ENCODE peak calls at places on chromosomes 5 and 9, in six cellular contexts. One of them, this sample, is unnamed.

GRCh38 chr5:74237746-74238145 is 402.8 kb downstream of the ENC1 start:
- DNase-seq in A549: no peak
- DNase-seq in K562: no peak
- DNase-seq in HepG2: no peak
- DNase-seq in GM12878: no peak
- DNase-seq in endothelial cell of umbilical vein: no peak
- DNase-seq in this sample: no peak

GRCh38 chr9:35882996-35883395 is 12.8 kb upstream of the OR13J1 start:
- DNase-seq in A549: no peak
- DNase-seq in K562: no peak
- DNase-seq in HepG2: no peak
- DNase-seq in GM12878: no peak
- DNase-seq in endothelial cell of umbilical vein: no peak
- DNase-seq in this sample: no peak

GRCh38 chr9:135043345-135043744 is 44.1 kb upstream of the OLFM1 start:
- DNase-seq in A549: no peak
- DNase-seq in K562: no peak
- DNase-seq in HepG2: no peak
- DNase-seq in GM12878: no peak
- DNase-seq in endothelial cell of umbilical vein: no peak
- DNase-seq in this sample: no peak

GRCh38 chr9:71509054-71509453 is 259.3 kb downstream of the CEMIP2 start:
- DNase-seq in A549: peak
- DNase-seq in K562: no peak
- DNase-seq in HepG2: no peak
- DNase-seq in GM12878: no peak
- DNase-seq in endothelial cell of umbilical vein: no peak
- DNase-seq in this sample: no peak

GRCh38 chr9:35726876-35727438 is 5.0 kb downstream of the TLN1 start:
- DNase-seq in A549: peak
- DNase-seq in K562: no peak
- DNase-seq in HepG2: peak
- DNase-seq in GM12878: no peak
- DNase-seq in endothelial cell of umbilical vein: peak
- DNase-seq in this sample: peak

GRCh38 chr9:111037744-111038335 is 430 bp downstream of the LPAR1 start:
- DNase-seq in A549: peak
- DNase-seq in K562: no peak
- DNase-seq in HepG2: peak
- DNase-seq in GM12878: no peak
- DNase-seq in endothelial cell of umbilical vein: no peak
- DNase-seq in this sample: no peak

GRCh38 chr5:5437227-5438172 is 15.0 kb downstream of the ICE1 start:
- DNase-seq in A549: no peak
- DNase-seq in K562: no peak
- DNase-seq in HepG2: no peak
- DNase-seq in GM12878: no peak
- DNase-seq in endothelial cell of umbilical vein: no peak
- DNase-seq in this sample: no peak

GRCh38 chr5:131406076-131406475 is 142.2 kb downstream of the CDC42SE2 start:
- DNase-seq in A549: no peak
- DNase-seq in K562: no peak
- DNase-seq in HepG2: no peak
- DNase-seq in GM12878: no peak
- DNase-seq in endothelial cell of umbilical vein: no peak
- DNase-seq in this sample: no peak

GRCh38 chr5:10745133-10745532 is 15.9 kb downstream of the DAP start:
- DNase-seq in A549: no peak
- DNase-seq in K562: no peak
- DNase-seq in HepG2: no peak
- DNase-seq in GM12878: no peak
- DNase-seq in endothelial cell of umbilical vein: no peak
- DNase-seq in this sample: no peak

GRCh38 chr9:129539446-129539845 is 81.5 kb downstream of the C9orf50 start:
- DNase-seq in A549: no peak
- DNase-seq in K562: no peak
- DNase-seq in HepG2: no peak
- DNase-seq in GM12878: no peak
- DNase-seq in endothelial cell of umbilical vein: no peak
- DNase-seq in this sample: no peak

GRCh38 chr5:145920542-145921210 is 15.7 kb upstream of the SH3RF2 start:
- DNase-seq in A549: no peak
- DNase-seq in K562: no peak
- DNase-seq in HepG2: no peak
- DNase-seq in GM12878: no peak
- DNase-seq in endothelial cell of umbilical vein: no peak
- DNase-seq in this sample: no peak

GRCh38 chr9:119907056-119907455 is 537.8 kb upstream of the BRINP1 start:
- DNase-seq in A549: no peak
- DNase-seq in K562: no peak
- DNase-seq in HepG2: no peak
- DNase-seq in GM12878: no peak
- DNase-seq in endothelial cell of umbilical vein: no peak
- DNase-seq in this sample: no peak

GRCh38 chr9:124771867-124772621 is 933 bp upstream of the NR6A1 start:
- DNase-seq in A549: peak
- DNase-seq in K562: peak
- DNase-seq in HepG2: peak
- DNase-seq in GM12878: no peak
- DNase-seq in endothelial cell of umbilical vein: peak
- DNase-seq in this sample: peak

GRCh38 chr5:72556351-72557146 is 49.3 kb upstream of the ZNF366 start:
- DNase-seq in A549: peak
- DNase-seq in K562: no peak
- DNase-seq in HepG2: peak
- DNase-seq in GM12878: peak
- DNase-seq in endothelial cell of umbilical vein: peak
- DNase-seq in this sample: no peak

GRCh38 chr5:72559866-72560766 is 52.9 kb upstream of the ZNF366 start:
- DNase-seq in A549: no peak
- DNase-seq in K562: no peak
- DNase-seq in HepG2: no peak
- DNase-seq in GM12878: no peak
- DNase-seq in endothelial cell of umbilical vein: peak
- DNase-seq in this sample: peak

GRCh38 chr5:72557576-72558336 is 50.5 kb upstream of the ZNF366 start:
- DNase-seq in A549: no peak
- DNase-seq in K562: no peak
- DNase-seq in HepG2: no peak
- DNase-seq in GM12878: no peak
- DNase-seq in endothelial cell of umbilical vein: peak
- DNase-seq in this sample: no peak

GRCh38 chr5:72557147-72557501 is 49.9 kb upstream of the ZNF366 start:
- DNase-seq in A549: no peak
- DNase-seq in K562: no peak
- DNase-seq in HepG2: no peak
- DNase-seq in GM12878: no peak
- DNase-seq in endothelial cell of umbilical vein: no peak
- DNase-seq in this sample: no peak

DNA sequence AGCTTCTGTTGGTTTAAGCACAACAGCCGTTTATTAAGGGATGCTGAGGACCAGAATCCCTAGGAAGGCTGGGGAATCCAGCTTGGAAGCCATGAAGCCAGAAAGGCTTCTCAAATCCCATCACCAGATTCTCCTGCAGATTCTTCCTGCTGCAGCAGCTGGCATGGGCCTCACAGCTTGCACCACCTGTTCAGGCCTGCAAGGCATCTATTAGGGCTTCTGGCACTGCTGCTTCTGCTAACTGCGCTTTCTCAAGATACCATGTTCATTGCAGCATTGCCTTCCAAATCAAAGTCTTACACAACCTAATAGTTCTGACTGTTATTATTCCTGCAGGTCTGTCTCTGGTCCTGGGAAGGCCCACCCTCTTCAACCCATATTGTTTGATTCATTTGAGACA is 51.2 kb upstream of the ZNF366 start:
- DNase-seq in A549: peak
- DNase-seq in K562: no peak
- DNase-seq in HepG2: no peak
- DNase-seq in GM12878: no peak
- DNase-seq in endothelial cell of umbilical vein: no peak
- DNase-seq in this sample: no peak
- TF ChIP-seq MYC in A549: no peak
- TF ChIP-seq MYC in K562: no peak
- TF ChIP-seq MYC in HepG2: no peak
- TF ChIP-seq MYC in GM12878: no peak
- TF ChIP-seq MYC in endothelial cell of umbilical vein: no peak
- TF ChIP-seq MYC in this sample: no peak

DNA sequence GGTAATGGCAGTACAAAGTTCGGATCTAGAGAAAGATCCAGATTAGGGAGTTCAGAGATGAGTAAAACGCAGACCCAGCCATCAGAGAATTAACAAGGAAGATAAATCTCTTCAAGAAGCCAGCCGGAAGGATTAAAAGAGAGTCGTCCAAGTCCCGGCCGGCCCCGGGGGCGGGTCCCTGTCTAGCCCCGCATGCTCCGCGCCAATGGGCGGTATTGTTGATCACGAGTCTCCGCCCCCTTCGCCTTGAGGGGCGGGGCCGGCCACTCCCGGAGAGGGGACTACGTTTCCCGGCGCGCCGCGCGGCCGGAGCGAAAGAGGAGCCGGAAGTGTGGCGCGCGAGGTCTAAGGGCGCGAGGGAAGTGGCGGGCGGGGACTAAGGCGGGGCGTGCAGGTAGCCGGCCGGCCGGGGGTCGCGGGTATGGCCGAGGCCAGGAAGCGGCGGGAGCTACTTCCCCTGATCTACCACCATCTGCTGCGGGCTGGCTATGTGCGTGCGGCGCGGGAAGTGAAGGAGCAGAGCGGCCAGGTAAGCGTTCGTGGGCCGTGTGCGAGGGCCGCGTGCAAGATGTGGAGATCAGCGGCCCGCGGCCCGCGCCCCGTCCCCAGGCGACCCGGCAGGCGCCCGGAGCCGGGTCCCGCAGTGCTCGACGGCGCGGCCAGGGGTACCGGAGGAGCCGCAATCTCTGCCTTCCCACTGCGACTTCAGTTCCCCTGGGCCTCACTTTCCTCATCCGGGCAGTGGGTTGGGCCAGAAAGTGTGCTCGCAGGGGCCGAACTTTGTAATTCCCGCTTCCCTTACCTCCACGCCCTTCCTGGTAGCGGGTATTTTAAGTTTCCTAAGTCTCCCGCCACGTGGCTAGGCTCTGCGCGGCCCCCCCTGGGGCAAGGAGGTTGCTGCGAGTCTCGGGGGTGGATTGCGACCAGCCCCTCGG is at the start of gene TCOF1:
- DNase-seq in A549: peak
- DNase-seq in K562: peak
- DNase-seq in HepG2: peak
- DNase-seq in GM12878: peak
- DNase-seq in endothelial cell of umbilical vein: peak
- DNase-seq in this sample: peak
- TF ChIP-seq POLR2A in A549: peak
- TF ChIP-seq POLR2A in K562: peak
- TF ChIP-seq POLR2A in HepG2: no peak
- TF ChIP-seq POLR2A in GM12878: peak
- TF ChIP-seq POLR2A in endothelial cell of umbilical vein: peak
- TF ChIP-seq POLR2A in this sample: peak

GRCh38 chr9:136244116-136244775 is 1.4 kb downstream of the QSOX2 start:
- DNase-seq in A549: no peak
- DNase-seq in K562: no peak
- DNase-seq in HepG2: peak
- DNase-seq in GM12878: peak
- DNase-seq in endothelial cell of umbilical vein: no peak
- DNase-seq in this sample: peak

GRCh38 chr9:136241540-136241939 is 4.1 kb downstream of the QSOX2 start:
- DNase-seq in A549: no peak
- DNase-seq in K562: peak
- DNase-seq in HepG2: no peak
- DNase-seq in GM12878: no peak
- DNase-seq in endothelial cell of umbilical vein: no peak
- DNase-seq in this sample: no peak

GRCh38 chr9:136242248-136242647 is 3.4 kb downstream of the QSOX2 start:
- DNase-seq in A549: no peak
- DNase-seq in K562: no peak
- DNase-seq in HepG2: no peak
- DNase-seq in GM12878: no peak
- DNase-seq in endothelial cell of umbilical vein: no peak
- DNase-seq in this sample: no peak

GRCh38 chr9:136243631-136244030 is 2.0 kb downstream of the QSOX2 start:
- DNase-seq in A549: no peak
- DNase-seq in K562: no peak
- DNase-seq in HepG2: no peak
- DNase-seq in GM12878: peak
- DNase-seq in endothelial cell of umbilical vein: no peak
- DNase-seq in this sample: no peak

DNA sequence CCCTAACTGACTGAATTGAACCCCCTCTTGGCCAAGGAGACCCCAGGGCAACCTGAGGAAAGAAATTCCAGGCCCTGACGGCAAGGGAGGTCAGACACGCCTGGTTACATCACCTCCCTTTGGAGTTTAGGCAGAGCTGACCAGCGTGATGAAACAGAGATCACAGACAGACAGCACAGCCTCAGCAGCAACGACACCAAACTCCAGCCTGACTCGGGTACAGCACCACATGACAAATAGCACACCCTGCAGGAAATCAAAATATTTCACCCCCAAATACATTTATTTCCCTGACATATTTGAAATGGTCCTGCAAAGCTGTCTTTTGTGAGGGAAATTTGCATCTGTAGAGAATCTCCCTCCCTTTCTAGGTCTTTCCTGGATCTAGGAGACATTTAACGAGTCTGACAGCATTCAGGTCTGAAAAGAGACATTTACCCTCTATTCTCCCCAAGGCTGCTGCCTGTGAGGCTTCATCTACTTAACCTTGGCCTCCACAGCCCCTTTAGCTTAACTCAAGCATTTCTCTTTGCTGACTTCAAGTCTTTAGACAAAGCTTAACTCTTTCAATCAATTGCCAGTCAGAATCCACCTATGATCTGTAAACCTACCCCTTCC is 2.6 kb downstream of the QSOX2 start:
- DNase-seq in A549: peak
- DNase-seq in K562: no peak
- DNase-seq in HepG2: no peak
- DNase-seq in GM12878: peak
- DNase-seq in endothelial cell of umbilical vein: no peak
- DNase-seq in this sample: no peak
- TF ChIP-seq MYC in A549: no peak
- TF ChIP-seq MYC in K562: no peak
- TF ChIP-seq MYC in HepG2: no peak
- TF ChIP-seq MYC in GM12878: no peak
- TF ChIP-seq MYC in endothelial cell of umbilical vein: no peak
- TF ChIP-seq MYC in this sample: no peak

DNA sequence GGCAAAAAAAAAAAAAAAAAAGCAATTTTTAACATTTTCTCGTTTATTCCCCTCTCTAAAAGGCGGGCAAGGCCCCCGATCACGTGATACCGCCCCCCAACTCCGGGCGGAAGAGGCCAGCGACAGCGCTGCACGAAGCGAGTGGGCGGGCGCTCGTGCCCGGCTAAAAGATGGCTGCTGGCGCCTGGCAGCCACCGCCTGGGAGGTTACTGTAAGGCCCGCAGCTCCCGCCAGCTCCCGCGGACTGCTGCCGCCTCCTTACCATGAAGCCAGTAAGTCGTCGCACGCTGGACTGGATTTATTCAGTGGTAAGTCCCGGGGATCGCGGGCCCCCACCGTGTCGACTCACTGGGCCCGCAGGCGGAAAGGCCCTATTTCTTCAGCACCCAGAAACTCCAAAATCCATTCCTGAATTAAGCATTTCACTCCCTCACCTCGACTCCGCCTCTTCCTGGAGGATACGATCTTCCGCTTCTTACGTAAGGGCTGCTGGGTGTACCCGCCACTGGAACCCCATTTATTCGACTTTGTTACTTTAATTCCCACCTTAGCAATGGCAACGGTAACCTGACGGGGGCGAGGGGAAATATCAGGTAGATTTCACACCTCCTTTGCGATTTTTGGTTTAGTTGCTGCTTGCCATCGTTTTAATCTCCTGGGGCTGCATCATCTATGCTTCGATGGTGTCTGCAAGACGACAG is at the start of the genes SMIM27 and TOPORS:
- DNase-seq in A549: peak
- DNase-seq in K562: peak
- DNase-seq in HepG2: peak
- DNase-seq in GM12878: peak
- DNase-seq in endothelial cell of umbilical vein: peak
- DNase-seq in this sample: peak
- TF ChIP-seq POLR2A in A549: peak
- TF ChIP-seq POLR2A in K562: peak
- TF ChIP-seq POLR2A in HepG2: peak
- TF ChIP-seq POLR2A in GM12878: peak
- TF ChIP-seq POLR2A in endothelial cell of umbilical vein: peak
- TF ChIP-seq POLR2A in this sample: peak

This sample was measured in NB4.